ENCODE peak calls at places on chromosome 15, in six cellular contexts. G is iris pigment epithelial cell, Y is ACHN, J is DMS79, O is endothelial cell, V is glutamatergic neuron. M is an unnamed sample.

GRCh38 chr15:31216210-31216911 is 110.3 kb upstream of the KLF13 start:
- DNase-seq in J (peak; percentile 50), Y (peak; percentile 85), V (peak; percentile 80), G (peak; percentile 41), O (peak; percentile 24), M (peak; percentile 53)

GRCh38 chr15:74543583-74543982 is 2.6 kb downstream of the ARID3B start:
- DNase-seq in G (no peak), V (no peak), Y (no peak), O (no peak), J (no peak), M (no peak)

GRCh38 chr15:69912116-69912515 is 185.6 kb downstream of the TLE3 start:
- DNase-seq in Y (no peak), O (no peak), V (no peak), J (no peak), G (no peak), M (no peak)

GRCh38 chr15:47945869-47946666 is 174.7 kb upstream of the SLC24A5 start:
- DNase-seq in Y (no peak), J (no peak), O (no peak), G (no peak), V (no peak), M (no peak)

GRCh38 chr15:66748320-66748779 is 46.3 kb downstream of the SMAD6 start:
- DNase-seq in Y (peak; percentile 24), O (no peak), G (peak; percentile 91), V (no peak), J (no peak), M (no peak)

GRCh38 chr15:64842986-64843561 is 1.4 kb downstream of the PLEKHO2 start:
- DNase-seq in O (peak; percentile 32), V (peak; percentile 44), G (peak; percentile 62), Y (no peak), J (no peak), M (no peak)

GRCh38 chr15:77455696-77456293 is 35.1 kb downstream of the HMG20A start:
- DNase-seq in J (no peak), V (no peak), O (no peak), G (peak; percentile 68), Y (no peak), M (no peak)

GRCh38 chr15:58015565-58015964 is 49.9 kb downstream of the ALDH1A2 start:
- DNase-seq in Y (no peak), O (no peak), V (no peak), J (no peak), G (peak; percentile 65), M (no peak)

GRCh38 chr15:44136991-44137477 is 58.0 kb downstream of the FRMD5 start:
- DNase-seq in Y (no peak), V (no peak), O (no peak), J (no peak), G (no peak), M (no peak)

GRCh38 chr15:89150762-89151305 is 62.6 kb downstream of the ABHD2 start:
- DNase-seq in Y (no peak), G (no peak), J (peak; percentile 81), V (peak; percentile 23), O (no peak), M (no peak)

GRCh38 chr15:31472636-31473383 is 146.2 kb downstream of the KLF13 start:
- DNase-seq in G (peak; percentile 68), Y (no peak), O (no peak), V (no peak), J (no peak), M (no peak)

GRCh38 chr15:48221261-48221660 is 15.2 kb downstream of the SLC12A1 start:
- DNase-seq in O (no peak), V (no peak), G (no peak), J (no peak), Y (no peak), M (no peak)

GRCh38 chr15:42065008-42065407 is 29.4 kb downstream of the PLA2G4D start:
- DNase-seq in V (no peak), O (no peak), J (no peak), G (no peak), Y (no peak), M (no peak)

GRCh38 chr15:98505611-98506031 is 142.7 kb upstream of the IGF1R start:
- DNase-seq in Y (no peak), O (no peak), V (no peak), J (no peak), G (no peak), M (no peak)

GRCh38 chr15:62430056-62430455 is 265.0 kb upstream of the C2CD4B start:
- DNase-seq in J (no peak), G (no peak), Y (no peak), O (no peak), V (no peak), M (no peak)

GRCh38 chr15:44593042-44593736 is 56.2 kb downstream of the EIF3J start:
- DNase-seq in Y (peak; percentile 18), J (no peak), O (no peak), G (no peak), V (no peak), M (no peak)

M was measured in Caco-2.